ENCODE peak calls at places on chromosomes 16 and 17, in five cellular contexts. One of them, this sample, is unnamed. For H3K36me3, the result is how much of the 10 kb centered on the place peaks cover.

GRCh38 chr17:41739661-41740352 is 5.4 kb upstream of the HAP1 start:
- DNase-seq in neuronal stem cell: no peak
- DNase-seq in adipocyte: peak
- DNase-seq in H7: no peak
- DNase-seq in RWPE2: no peak
- DNase-seq in this sample: no peak

GRCh38 chr16:11258553-11259287 is 2.7 kb upstream of the SOCS1 start:
- DNase-seq in neuronal stem cell: no peak
- DNase-seq in adipocyte: peak
- DNase-seq in H7: no peak
- DNase-seq in RWPE2: no peak
- DNase-seq in this sample: no peak

GRCh38 chr17:7884581-7885356 is 3.8 kb upstream of the CHD3 start:
- DNase-seq in neuronal stem cell: no peak
- DNase-seq in adipocyte: peak
- DNase-seq in H7: peak
- DNase-seq in RWPE2: no peak
- DNase-seq in this sample: peak

GRCh38 chr17:1915889-1916288 is 86.1 kb downstream of the RPA1 start:
- DNase-seq in neuronal stem cell: no peak
- DNase-seq in adipocyte: no peak
- DNase-seq in H7: no peak
- DNase-seq in RWPE2: no peak
- DNase-seq in this sample: no peak

GRCh38 chr17:14203392-14203791 is 33.3 kb downstream of the CDRT15 start:
- DNase-seq in neuronal stem cell: no peak
- DNase-seq in adipocyte: peak
- DNase-seq in H7: peak
- DNase-seq in RWPE2: no peak
- DNase-seq in this sample: no peak

GRCh38 chr17:82866521-82867214 is 26.8 kb upstream of the ZNF750 start:
- DNase-seq in neuronal stem cell: no peak
- DNase-seq in adipocyte: peak
- DNase-seq in H7: peak
- DNase-seq in RWPE2: no peak
- DNase-seq in this sample: peak

GRCh38 chr16:89201467-89202377 is 1.4 kb upstream of the SLC22A31 start:
- DNase-seq in neuronal stem cell: peak
- DNase-seq in adipocyte: peak
- DNase-seq in H7: peak
- DNase-seq in RWPE2: peak
- DNase-seq in this sample: no peak

GRCh38 chr16:49756971-49757743 is 98.8 kb downstream of the ZNF423 start:
- DNase-seq in neuronal stem cell: no peak
- DNase-seq in adipocyte: peak
- DNase-seq in H7: no peak
- DNase-seq in RWPE2: no peak
- DNase-seq in this sample: peak

GRCh38 chr17:10292057-10292931 is 80.5 kb downstream of the MYH13 start:
- DNase-seq in neuronal stem cell: no peak
- DNase-seq in adipocyte: peak
- DNase-seq in H7: no peak
- DNase-seq in RWPE2: peak
- DNase-seq in this sample: no peak

GRCh38 chr16:64311241-64311640 is 810.6 kb downstream of the CDH11 start:
- DNase-seq in neuronal stem cell: no peak
- DNase-seq in adipocyte: no peak
- DNase-seq in H7: no peak
- DNase-seq in RWPE2: no peak
- DNase-seq in this sample: no peak

GRCh38 chr17:40557531-40558299 is 7.6 kb downstream of the CCR7 start:
- DNase-seq in neuronal stem cell: no peak
- DNase-seq in adipocyte: peak
- DNase-seq in H7: peak
- DNase-seq in RWPE2: no peak
- DNase-seq in this sample: no peak

GRCh38 chr17:35376245-35376644 is 2.8 kb upstream of the SLFN11 start:
- DNase-seq in neuronal stem cell: no peak
- DNase-seq in adipocyte: no peak
- DNase-seq in H7: no peak
- DNase-seq in RWPE2: no peak
- DNase-seq in this sample: no peak

GRCh38 chr17:13140750-13141149 is 122.9 kb upstream of the ELAC2 start:
- DNase-seq in neuronal stem cell: peak
- DNase-seq in adipocyte: peak
- DNase-seq in H7: peak
- DNase-seq in RWPE2: no peak
- DNase-seq in this sample: no peak

GRCh38 chr17:45146166-45146565 is 2.1 kb upstream of the HEXIM1 start:
- DNase-seq in neuronal stem cell: no peak
- DNase-seq in adipocyte: no peak
- DNase-seq in H7: no peak
- DNase-seq in RWPE2: no peak
- DNase-seq in this sample: no peak

GRCh38 chr16:69448470-69449193 is 24.2 kb downstream of the CYB5B start:
- DNase-seq in neuronal stem cell: no peak
- DNase-seq in adipocyte: peak
- DNase-seq in H7: no peak
- DNase-seq in RWPE2: no peak
- DNase-seq in this sample: no peak

GRCh38 chr17:36945959-36946725 is 2.6 kb upstream of the AATF start:
- DNase-seq in neuronal stem cell: no peak
- DNase-seq in adipocyte: no peak
- DNase-seq in H7: peak
- DNase-seq in RWPE2: no peak
- DNase-seq in this sample: no peak

GRCh38 chr16:53056528-53056881 is 1.7 kb downstream of the CHD9 start:
- DNase-seq in neuronal stem cell: no peak
- DNase-seq in adipocyte: peak
- DNase-seq in H7: no peak
- DNase-seq in RWPE2: no peak
- DNase-seq in this sample: no peak

GRCh38 chr17:48590603-48591161 is 641 bp upstream of the HOXB3 start:
- DNase-seq in neuronal stem cell: no peak
- DNase-seq in adipocyte: no peak
- DNase-seq in H7: no peak
- DNase-seq in RWPE2: no peak
- DNase-seq in this sample: no peak

GRCh38 chr17:41421116-41421515 is 3.3 kb downstream of the KRT37 start:
- DNase-seq in neuronal stem cell: no peak
- DNase-seq in adipocyte: peak
- DNase-seq in H7: no peak
- DNase-seq in RWPE2: no peak
- DNase-seq in this sample: no peak

GRCh38 chr17:30290077-30290476 is 1.7 kb downstream of the BLMH start:
- DNase-seq in neuronal stem cell: no peak
- DNase-seq in adipocyte: no peak
- DNase-seq in H7: no peak
- DNase-seq in RWPE2: no peak
- DNase-seq in this sample: no peak

GRCh38 chr17:55056530-55056929 is 88.0 kb downstream of the STXBP4 start:
- DNase-seq in neuronal stem cell: no peak
- DNase-seq in adipocyte: no peak
- DNase-seq in H7: no peak
- DNase-seq in RWPE2: no peak
- DNase-seq in this sample: no peak

GRCh38 chr17:42682400-42683384 is at the start of gene CNTNAP1:
- DNase-seq in neuronal stem cell: peak
- DNase-seq in adipocyte: peak
- DNase-seq in H7: peak
- DNase-seq in RWPE2: no peak
- DNase-seq in this sample: peak

GRCh38 chr17:917391-917811 is 62.2 kb downstream of the NXN start:
- DNase-seq in neuronal stem cell: no peak
- DNase-seq in adipocyte: no peak
- DNase-seq in H7: peak
- DNase-seq in RWPE2: no peak
- DNase-seq in this sample: no peak

DNA sequence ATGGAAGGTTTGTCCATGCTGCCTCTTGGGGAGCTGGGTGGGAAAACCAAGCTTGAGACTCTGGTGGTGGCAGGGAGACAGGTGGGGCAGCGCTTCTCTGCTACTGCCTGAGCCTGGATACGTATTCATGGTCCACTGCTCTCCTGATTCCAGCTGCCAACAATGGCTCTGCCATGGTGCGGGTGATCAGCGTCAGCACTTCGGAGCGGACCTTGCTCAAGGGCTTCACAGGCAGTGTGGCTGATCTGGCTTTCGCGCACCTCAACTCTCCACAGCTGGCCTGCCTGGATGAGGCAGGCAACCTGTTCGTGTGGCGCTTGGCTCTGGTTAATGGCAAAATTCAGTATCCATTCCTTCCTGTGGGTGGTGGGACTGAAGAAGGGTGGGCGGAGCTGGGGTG is 4.2 kb downstream of the EDC4 start:
- DNase-seq in neuronal stem cell: no peak
- DNase-seq in adipocyte: no peak
- DNase-seq in H7: no peak
- DNase-seq in RWPE2: no peak
- DNase-seq in this sample: no peak
- H3K36me3 ChIP-seq in neuronal stem cell: half or more
- H3K36me3 ChIP-seq in adipocyte: half or more
- H3K36me3 ChIP-seq in H7: under half
- H3K36me3 ChIP-seq in RWPE2: half or more
- H3K36me3 ChIP-seq in this sample: half or more

GRCh38 chr17:3814361-3814760 is 13.4 kb upstream of the ITGAE start:
- DNase-seq in neuronal stem cell: no peak
- DNase-seq in adipocyte: no peak
- DNase-seq in H7: no peak
- DNase-seq in RWPE2: no peak
- DNase-seq in this sample: no peak
- H3K36me3 ChIP-seq in neuronal stem cell: under half
- H3K36me3 ChIP-seq in adipocyte: half or more
- H3K36me3 ChIP-seq in H7: under half
- H3K36me3 ChIP-seq in RWPE2: half or more
- H3K36me3 ChIP-seq in this sample: half or more

GRCh38 chr16:15726715-15727114 is 76.7 kb downstream of the NDE1 start:
- DNase-seq in neuronal stem cell: no peak
- DNase-seq in adipocyte: no peak
- DNase-seq in H7: no peak
- DNase-seq in RWPE2: no peak
- DNase-seq in this sample: no peak
- H3K36me3 ChIP-seq in neuronal stem cell: under half
- H3K36me3 ChIP-seq in adipocyte: under half
- H3K36me3 ChIP-seq in H7: under half
- H3K36me3 ChIP-seq in RWPE2: under half
- H3K36me3 ChIP-seq in this sample: under half

GRCh38 chr16:57473906-57474305 is 11.4 kb downstream of the POLR2C start:
- DNase-seq in neuronal stem cell: no peak
- DNase-seq in adipocyte: no peak
- DNase-seq in H7: no peak
- DNase-seq in RWPE2: no peak
- DNase-seq in this sample: no peak
- H3K36me3 ChIP-seq in neuronal stem cell: under half
- H3K36me3 ChIP-seq in adipocyte: under half
- H3K36me3 ChIP-seq in H7: under half
- H3K36me3 ChIP-seq in RWPE2: under half
- H3K36me3 ChIP-seq in this sample: under half

GRCh38 chr17:80917716-80918560 is 73.7 kb upstream of the CHMP6 start:
- DNase-seq in neuronal stem cell: no peak
- DNase-seq in adipocyte: no peak
- DNase-seq in H7: no peak
- DNase-seq in RWPE2: peak
- DNase-seq in this sample: no peak
- H3K36me3 ChIP-seq in neuronal stem cell: under half
- H3K36me3 ChIP-seq in adipocyte: half or more
- H3K36me3 ChIP-seq in H7: under half
- H3K36me3 ChIP-seq in RWPE2: under half
- H3K36me3 ChIP-seq in this sample: half or more

DNA sequence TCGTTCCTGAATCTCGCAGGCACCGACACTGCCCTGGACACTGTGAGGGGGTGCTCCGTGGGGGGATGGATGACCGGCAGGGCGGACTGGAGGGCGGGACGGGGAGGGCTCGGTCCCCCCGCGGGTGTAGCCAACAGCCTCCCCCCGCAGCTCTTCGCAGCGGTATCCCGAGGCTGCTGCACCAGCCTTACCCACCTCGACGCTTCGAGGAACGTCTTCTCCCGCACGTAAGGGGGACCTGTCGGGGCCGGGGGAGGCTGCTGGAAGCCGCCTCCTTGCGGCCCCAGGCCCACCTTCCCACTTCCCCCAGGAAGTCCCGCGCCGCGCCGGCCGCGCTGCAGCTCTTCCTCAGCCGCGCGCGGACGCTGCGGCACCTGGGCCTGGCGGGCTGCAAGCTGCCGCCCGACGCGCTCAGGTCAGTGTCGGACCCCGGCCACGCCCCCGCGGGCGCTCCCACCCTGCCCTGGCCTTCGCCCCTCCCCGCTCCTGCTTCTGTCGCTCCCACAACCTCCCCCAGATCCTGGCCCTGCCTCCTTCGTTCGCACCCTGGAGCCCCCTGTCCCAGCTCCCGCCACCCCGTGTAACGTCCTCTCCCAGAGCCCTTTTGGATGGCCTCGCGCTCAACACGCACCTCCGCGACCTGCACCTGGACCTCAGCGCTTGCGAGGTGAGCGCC is 3.3 kb downstream of the CARMIL2 start:
- DNase-seq in neuronal stem cell: no peak
- DNase-seq in adipocyte: no peak
- DNase-seq in H7: peak
- DNase-seq in RWPE2: no peak
- DNase-seq in this sample: no peak
- H3K36me3 ChIP-seq in neuronal stem cell: under half
- H3K36me3 ChIP-seq in adipocyte: under half
- H3K36me3 ChIP-seq in H7: under half
- H3K36me3 ChIP-seq in RWPE2: under half
- H3K36me3 ChIP-seq in this sample: under half

DNA sequence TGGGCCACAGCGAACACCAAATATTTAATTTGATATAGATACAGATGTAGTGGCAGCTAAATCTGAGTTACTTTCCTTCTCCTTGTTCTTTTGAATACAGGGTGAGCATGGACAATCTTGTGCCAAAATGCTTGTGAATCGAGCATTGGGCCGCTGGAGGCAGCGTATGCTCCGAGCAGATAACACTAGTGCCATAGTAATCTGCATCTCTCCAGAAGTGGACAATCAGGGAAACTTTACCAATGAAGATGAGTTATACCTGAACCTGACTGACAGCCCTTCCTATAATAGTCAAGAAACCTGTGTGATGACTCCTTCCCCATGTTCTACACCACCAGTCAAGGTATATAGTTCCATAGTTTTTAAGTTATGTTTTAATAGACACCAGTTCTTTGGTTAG is 21.2 kb upstream of the BCAS3 start:
- DNase-seq in neuronal stem cell: no peak
- DNase-seq in adipocyte: no peak
- DNase-seq in H7: no peak
- DNase-seq in RWPE2: no peak
- DNase-seq in this sample: no peak
- H3K36me3 ChIP-seq in neuronal stem cell: under half
- H3K36me3 ChIP-seq in adipocyte: under half
- H3K36me3 ChIP-seq in H7: under half
- H3K36me3 ChIP-seq in RWPE2: under half
- H3K36me3 ChIP-seq in this sample: under half

GRCh38 chr16:15721018-15721417 is 71.0 kb downstream of the NDE1 start:
- DNase-seq in neuronal stem cell: no peak
- DNase-seq in adipocyte: no peak
- DNase-seq in H7: no peak
- DNase-seq in RWPE2: no peak
- DNase-seq in this sample: no peak
- H3K36me3 ChIP-seq in neuronal stem cell: under half
- H3K36me3 ChIP-seq in adipocyte: under half
- H3K36me3 ChIP-seq in H7: under half
- H3K36me3 ChIP-seq in RWPE2: under half
- H3K36me3 ChIP-seq in this sample: half or more